ENCODE peak calls at places on chromosomes 3 and 15, in seven cellular contexts. One of them, this sample, is unnamed.

GRCh38 chr15:91196768-91197167 is 96.7 kb downstream of the SV2B start:
- DNase-seq in kidney: no peak
- DNase-seq in uterus: no peak
- DNase-seq in HTR-8/SVneo: no peak
- DNase-seq in esophagus squamous epithelium: no peak
- DNase-seq in neural crest cell: no peak
- DNase-seq in keratinocyte: no peak
- DNase-seq in this sample: no peak

GRCh38 chr3:197533396-197534347 is 22.1 kb downstream of the BDH1 start:
- DNase-seq in keratinocyte: no peak
- DNase-seq in HTR-8/SVneo: no peak
- DNase-seq in esophagus squamous epithelium: no peak
- DNase-seq in uterus: no peak
- DNase-seq in neural crest cell: no peak
- DNase-seq in kidney: peak; percentile 43
- DNase-seq in this sample: no peak

GRCh38 chr3:47685037-47685436 is 96.7 kb downstream of the SMARCC1 start:
- DNase-seq in kidney: no peak
- DNase-seq in esophagus squamous epithelium: no peak
- DNase-seq in neural crest cell: no peak
- DNase-seq in uterus: no peak
- DNase-seq in keratinocyte: no peak
- DNase-seq in HTR-8/SVneo: peak; percentile 36
- DNase-seq in this sample: no peak

GRCh38 chr15:77329202-77329601 is 90.7 kb downstream of the PEAK1 start:
- DNase-seq in uterus: no peak
- DNase-seq in kidney: no peak
- DNase-seq in HTR-8/SVneo: no peak
- DNase-seq in esophagus squamous epithelium: no peak
- DNase-seq in neural crest cell: no peak
- DNase-seq in keratinocyte: no peak
- DNase-seq in this sample: no peak

GRCh38 chr15:98164573-98164972 is 204.1 kb downstream of the ARRDC4 start:
- DNase-seq in esophagus squamous epithelium: no peak
- DNase-seq in HTR-8/SVneo: peak; percentile 9
- DNase-seq in keratinocyte: no peak
- DNase-seq in uterus: no peak
- DNase-seq in neural crest cell: no peak
- DNase-seq in kidney: no peak
- DNase-seq in this sample: no peak

GRCh38 chr15:56732135-56732880 is 1.0 kb downstream of the ZNF280D start:
- DNase-seq in HTR-8/SVneo: no peak
- DNase-seq in kidney: no peak
- DNase-seq in neural crest cell: no peak
- DNase-seq in esophagus squamous epithelium: no peak
- DNase-seq in keratinocyte: no peak
- DNase-seq in uterus: no peak
- DNase-seq in this sample: no peak

GRCh38 chr15:40766906-40767837 is 2.6 kb upstream of the C15orf62 start:
- DNase-seq in uterus: no peak
- DNase-seq in HTR-8/SVneo: no peak
- DNase-seq in neural crest cell: no peak
- DNase-seq in kidney: peak; percentile 71
- DNase-seq in esophagus squamous epithelium: no peak
- DNase-seq in keratinocyte: no peak
- DNase-seq in this sample: no peak

GRCh38 chr3:36763850-36764703 is at the start of gene DCLK3:
- DNase-seq in kidney: no peak
- DNase-seq in keratinocyte: no peak
- DNase-seq in esophagus squamous epithelium: no peak
- DNase-seq in neural crest cell: peak; percentile 16
- DNase-seq in uterus: no peak
- DNase-seq in HTR-8/SVneo: no peak
- DNase-seq in this sample: peak; percentile 13

GRCh38 chr3:172124271-172124670 is 84.9 kb downstream of the FNDC3B start:
- DNase-seq in kidney: no peak
- DNase-seq in keratinocyte: no peak
- DNase-seq in neural crest cell: no peak
- DNase-seq in uterus: no peak
- DNase-seq in HTR-8/SVneo: no peak
- DNase-seq in esophagus squamous epithelium: no peak
- DNase-seq in this sample: no peak

GRCh38 chr3:145522893-145523651 is 637.9 kb downstream of the PLOD2 start:
- DNase-seq in keratinocyte: no peak
- DNase-seq in neural crest cell: no peak
- DNase-seq in uterus: no peak
- DNase-seq in esophagus squamous epithelium: no peak
- DNase-seq in HTR-8/SVneo: no peak
- DNase-seq in kidney: no peak
- DNase-seq in this sample: no peak

GRCh38 chr15:25793354-25794050 is 69.6 kb downstream of the ATP10A start:
- DNase-seq in neural crest cell: no peak
- DNase-seq in esophagus squamous epithelium: no peak
- DNase-seq in uterus: no peak
- DNase-seq in HTR-8/SVneo: no peak
- DNase-seq in kidney: peak; percentile 26
- DNase-seq in keratinocyte: no peak
- DNase-seq in this sample: no peak

GRCh38 chr15:81530271-81530670 is 156.3 kb upstream of the TMC3 start:
- DNase-seq in uterus: no peak
- DNase-seq in neural crest cell: no peak
- DNase-seq in esophagus squamous epithelium: no peak
- DNase-seq in kidney: no peak
- DNase-seq in HTR-8/SVneo: no peak
- DNase-seq in keratinocyte: no peak
- DNase-seq in this sample: no peak

GRCh38 chr3:106018111-106018510 is 149.3 kb upstream of the CBLB start:
- DNase-seq in esophagus squamous epithelium: no peak
- DNase-seq in uterus: no peak
- DNase-seq in kidney: no peak
- DNase-seq in HTR-8/SVneo: no peak
- DNase-seq in neural crest cell: no peak
- DNase-seq in keratinocyte: no peak
- DNase-seq in this sample: no peak

GRCh38 chr15:41969851-41970431 is 2.4 kb downstream of the EHD4 start:
- DNase-seq in esophagus squamous epithelium: no peak
- DNase-seq in neural crest cell: no peak
- DNase-seq in keratinocyte: no peak
- DNase-seq in uterus: no peak
- DNase-seq in HTR-8/SVneo: no peak
- DNase-seq in kidney: no peak
- DNase-seq in this sample: no peak

GRCh38 chr3:67864587-67865183 is 210.3 kb upstream of the SUCLG2 start:
- DNase-seq in esophagus squamous epithelium: no peak
- DNase-seq in neural crest cell: no peak
- DNase-seq in keratinocyte: no peak
- DNase-seq in kidney: no peak
- DNase-seq in HTR-8/SVneo: no peak
- DNase-seq in uterus: no peak
- DNase-seq in this sample: no peak

GRCh38 chr3:72189344-72189743 is 404.4 kb upstream of the PROK2 start:
- DNase-seq in esophagus squamous epithelium: no peak
- DNase-seq in HTR-8/SVneo: no peak
- DNase-seq in keratinocyte: no peak
- DNase-seq in neural crest cell: no peak
- DNase-seq in uterus: no peak
- DNase-seq in kidney: no peak
- DNase-seq in this sample: no peak

GRCh38 chr3:87006844-87007439 is 16.0 kb upstream of the VGLL3 start:
- DNase-seq in keratinocyte: no peak
- DNase-seq in HTR-8/SVneo: no peak
- DNase-seq in uterus: no peak
- DNase-seq in esophagus squamous epithelium: no peak
- DNase-seq in neural crest cell: no peak
- DNase-seq in kidney: no peak
- DNase-seq in this sample: no peak

GRCh38 chr3:42711491-42712343 is 9.1 kb upstream of the HHATL start:
- DNase-seq in esophagus squamous epithelium: no peak
- DNase-seq in neural crest cell: no peak
- DNase-seq in HTR-8/SVneo: no peak
- DNase-seq in keratinocyte: no peak
- DNase-seq in uterus: peak; percentile 9
- DNase-seq in kidney: peak; percentile 24
- DNase-seq in this sample: no peak

GRCh38 chr3:108106031-108106430 is 15.2 kb upstream of the CD47 start:
- DNase-seq in HTR-8/SVneo: no peak
- DNase-seq in neural crest cell: no peak
- DNase-seq in kidney: no peak
- DNase-seq in esophagus squamous epithelium: no peak
- DNase-seq in uterus: no peak
- DNase-seq in keratinocyte: no peak
- DNase-seq in this sample: no peak

GRCh38 chr3:152650177-152650576 is 184.8 kb upstream of the P2RY1 start:
- DNase-seq in esophagus squamous epithelium: no peak
- DNase-seq in keratinocyte: no peak
- DNase-seq in neural crest cell: peak; percentile 25
- DNase-seq in kidney: no peak
- DNase-seq in HTR-8/SVneo: no peak
- DNase-seq in uterus: no peak
- DNase-seq in this sample: no peak

GRCh38 chr15:35705030-35705884 is 159.3 kb upstream of the DPH6 start:
- DNase-seq in esophagus squamous epithelium: no peak
- DNase-seq in HTR-8/SVneo: no peak
- DNase-seq in kidney: no peak
- DNase-seq in keratinocyte: no peak
- DNase-seq in uterus: no peak
- DNase-seq in neural crest cell: no peak
- DNase-seq in this sample: no peak

GRCh38 chr3:171770689-171771620 is 39.3 kb downstream of the PLD1 start:
- DNase-seq in neural crest cell: no peak
- DNase-seq in keratinocyte: no peak
- DNase-seq in esophagus squamous epithelium: no peak
- DNase-seq in kidney: no peak
- DNase-seq in uterus: no peak
- DNase-seq in HTR-8/SVneo: peak; percentile 30
- DNase-seq in this sample: no peak

GRCh38 chr3:149224736-149225594 is 3.3 kb upstream of the CP start:
- DNase-seq in neural crest cell: no peak
- DNase-seq in HTR-8/SVneo: peak; percentile 63
- DNase-seq in esophagus squamous epithelium: no peak
- DNase-seq in uterus: no peak
- DNase-seq in keratinocyte: no peak
- DNase-seq in kidney: no peak
- DNase-seq in this sample: peak; percentile 24

GRCh38 chr15:51907136-51907862 is 64.3 kb downstream of the LEO1 start:
- DNase-seq in uterus: no peak
- DNase-seq in esophagus squamous epithelium: no peak
- DNase-seq in keratinocyte: peak; percentile 38
- DNase-seq in HTR-8/SVneo: no peak
- DNase-seq in neural crest cell: no peak
- DNase-seq in kidney: no peak
- DNase-seq in this sample: no peak

GRCh38 chr15:65300924-65301441 is 3.5 kb upstream of the RNU5B-1 start:
- DNase-seq in keratinocyte: no peak
- DNase-seq in uterus: no peak
- DNase-seq in kidney: peak; percentile 80
- DNase-seq in neural crest cell: no peak
- DNase-seq in HTR-8/SVneo: no peak
- DNase-seq in esophagus squamous epithelium: no peak
- DNase-seq in this sample: no peak

GRCh38 chr15:99712415-99712814 is 20.8 kb downstream of the LYSMD4 start:
- DNase-seq in esophagus squamous epithelium: no peak
- DNase-seq in kidney: no peak
- DNase-seq in uterus: no peak
- DNase-seq in HTR-8/SVneo: no peak
- DNase-seq in neural crest cell: no peak
- DNase-seq in keratinocyte: no peak
- DNase-seq in this sample: no peak

GRCh38 chr3:158105124-158105709 is 1.0 kb downstream of the SHOX2 start:
- DNase-seq in uterus: peak; percentile 14
- DNase-seq in esophagus squamous epithelium: no peak
- DNase-seq in neural crest cell: peak; percentile 12
- DNase-seq in HTR-8/SVneo: no peak
- DNase-seq in keratinocyte: no peak
- DNase-seq in kidney: no peak
- DNase-seq in this sample: no peak

GRCh38 chr3:195386739-195387138 is 56.1 kb downstream of the ACAP2 start:
- DNase-seq in uterus: no peak
- DNase-seq in kidney: no peak
- DNase-seq in neural crest cell: no peak
- DNase-seq in esophagus squamous epithelium: no peak
- DNase-seq in HTR-8/SVneo: no peak
- DNase-seq in keratinocyte: no peak
- DNase-seq in this sample: no peak

GRCh38 chr3:116678853-116679252 is 30.7 kb upstream of the TUSC7 start:
- DNase-seq in HTR-8/SVneo: no peak
- DNase-seq in esophagus squamous epithelium: no peak
- DNase-seq in kidney: no peak
- DNase-seq in neural crest cell: no peak
- DNase-seq in uterus: no peak
- DNase-seq in keratinocyte: no peak
- DNase-seq in this sample: no peak

GRCh38 chr3:131402391-131403039 is 20.9 kb downstream of the NUDT16 start:
- DNase-seq in neural crest cell: no peak
- DNase-seq in esophagus squamous epithelium: no peak
- DNase-seq in kidney: no peak
- DNase-seq in HTR-8/SVneo: no peak
- DNase-seq in keratinocyte: peak; percentile 17
- DNase-seq in uterus: no peak
- DNase-seq in this sample: no peak

GRCh38 chr15:47184003-47184404 is 533.3 kb upstream of the SEMA6D start:
- DNase-seq in esophagus squamous epithelium: no peak
- DNase-seq in keratinocyte: no peak
- DNase-seq in kidney: peak; percentile 81
- DNase-seq in neural crest cell: peak; percentile 41
- DNase-seq in uterus: no peak
- DNase-seq in HTR-8/SVneo: peak; percentile 12
- DNase-seq in this sample: peak; percentile 8

GRCh38 chr15:70892002-70892911 is at the start of the genes LRRC49 and THAP10:
- DNase-seq in neural crest cell: peak; percentile 75
- DNase-seq in uterus: peak; percentile 89
- DNase-seq in keratinocyte: peak; percentile 58
- DNase-seq in kidney: peak; percentile 95
- DNase-seq in esophagus squamous epithelium: peak; percentile 30
- DNase-seq in HTR-8/SVneo: peak; percentile 84
- DNase-seq in this sample: peak; percentile 37

This sample was measured in GM12892.